ENCODE peak calls at places on chromosomes 11 and 22, in seven cellular contexts. Z is sigmoid colon, W is OCI-LY7, S is AG04450, I is H9, V is epithelial cell of esophagus, C is uterus. F is an unnamed sample.

GRCh38 chr11:33703771-33704170 is 3.1 kb upstream of the C11orf91 start:
- DNase-seq in Z (no peak), W (no peak), S (no peak), I (no peak), V (peak; percentile 69), C (no peak), F (peak; percentile 83)

GRCh38 chr22:30426395-30427353 is 1.1 kb downstream of the MTFP1 start:
- DNase-seq in Z (peak; percentile 84), W (peak; percentile 86), S (no peak), I (peak; percentile 91), V (peak; percentile 90), C (peak; percentile 68), F (peak; percentile 96)

GRCh38 chr11:95688501-95689222 is 100.9 kb downstream of the FAM76B start:
- DNase-seq in Z (no peak), W (no peak), S (no peak), I (no peak), V (peak; percentile 70), C (no peak), F (no peak)

GRCh38 chr11:94926698-94927237 is 46.6 kb downstream of the CWC15 start:
- DNase-seq in Z (peak; percentile 93), W (no peak), S (peak; percentile 77), I (peak; percentile 39), V (peak; percentile 6), C (peak; percentile 90), F (peak; percentile 38)

GRCh38 chr11:69504576-69505420 is 23.3 kb downstream of the LINC01488 start:
- DNase-seq in Z (peak; percentile 40), W (no peak), S (no peak), I (no peak), V (no peak), C (no peak), F (no peak)

GRCh38 chr11:73189315-73189714 is 28.8 kb upstream of the P2RY2 start:
- DNase-seq in Z (peak; percentile 70), W (peak; percentile 76), S (no peak), I (no peak), V (no peak), C (no peak), F (no peak)

GRCh38 chr11:70142171-70142875 is 60.8 kb upstream of the FADD start:
- DNase-seq in Z (no peak), W (no peak), S (no peak), I (no peak), V (peak; percentile 73), C (no peak), F (no peak)

GRCh38 chr11:8019671-8020597 is 32.8 kb downstream of the EIF3F start:
- DNase-seq in Z (no peak), W (no peak), S (no peak), I (peak; percentile 25), V (peak; percentile 49), C (peak; percentile 54), F (no peak)

GRCh38 chr22:22799561-22799960 is 88.1 kb upstream of the IGLL5 start:
- DNase-seq in Z (no peak), W (no peak), S (no peak), I (no peak), V (no peak), C (no peak), F (no peak)

GRCh38 chr22:39176067-39176621 is 23.7 kb upstream of the CBX7 start:
- DNase-seq in Z (peak; percentile 88), W (no peak), S (no peak), I (peak; percentile 88), V (peak; percentile 38), C (peak; percentile 72), F (peak; percentile 67)

GRCh38 chr11:61111786-61112517 is 9.7 kb downstream of the CD5 start:
- DNase-seq in Z (peak; percentile 58), W (no peak), S (no peak), I (no peak), V (no peak), C (no peak), F (no peak)

GRCh38 chr22:29231971-29232959 is 26.6 kb downstream of the EMID1 start:
- DNase-seq in Z (peak; percentile 76), W (no peak), S (no peak), I (no peak), V (no peak), C (no peak), F (no peak)

GRCh38 chr11:123509737-123510578 is 79.9 kb downstream of the GRAMD1B start:
- DNase-seq in Z (no peak), W (no peak), S (peak; percentile 49), I (peak; percentile 87), V (peak; percentile 55), C (no peak), F (no peak)

GRCh38 chr11:33670250-33671011 is 30.2 kb downstream of the C11orf91 start:
- DNase-seq in Z (no peak), W (no peak), S (no peak), I (no peak), V (peak; percentile 50), C (no peak), F (no peak)

GRCh38 chr22:42927966-42928365 is 70.9 kb upstream of the ARFGAP3 start:
- DNase-seq in Z (no peak), W (no peak), S (no peak), I (no peak), V (no peak), C (no peak), F (no peak)

GRCh38 chr11:114169321-114169749 is 109.8 kb downstream of the ZBTB16 start:
- DNase-seq in Z (peak; percentile 91), W (no peak), S (no peak), I (no peak), V (no peak), C (peak; percentile 72), F (no peak)

GRCh38 chr11:79439430-79439892 is 1.4 kb downstream of the TENM4 start:
- DNase-seq in Z (no peak), W (no peak), S (no peak), I (no peak), V (peak; percentile 30), C (peak; percentile 21), F (peak; percentile 31)

DNA sequence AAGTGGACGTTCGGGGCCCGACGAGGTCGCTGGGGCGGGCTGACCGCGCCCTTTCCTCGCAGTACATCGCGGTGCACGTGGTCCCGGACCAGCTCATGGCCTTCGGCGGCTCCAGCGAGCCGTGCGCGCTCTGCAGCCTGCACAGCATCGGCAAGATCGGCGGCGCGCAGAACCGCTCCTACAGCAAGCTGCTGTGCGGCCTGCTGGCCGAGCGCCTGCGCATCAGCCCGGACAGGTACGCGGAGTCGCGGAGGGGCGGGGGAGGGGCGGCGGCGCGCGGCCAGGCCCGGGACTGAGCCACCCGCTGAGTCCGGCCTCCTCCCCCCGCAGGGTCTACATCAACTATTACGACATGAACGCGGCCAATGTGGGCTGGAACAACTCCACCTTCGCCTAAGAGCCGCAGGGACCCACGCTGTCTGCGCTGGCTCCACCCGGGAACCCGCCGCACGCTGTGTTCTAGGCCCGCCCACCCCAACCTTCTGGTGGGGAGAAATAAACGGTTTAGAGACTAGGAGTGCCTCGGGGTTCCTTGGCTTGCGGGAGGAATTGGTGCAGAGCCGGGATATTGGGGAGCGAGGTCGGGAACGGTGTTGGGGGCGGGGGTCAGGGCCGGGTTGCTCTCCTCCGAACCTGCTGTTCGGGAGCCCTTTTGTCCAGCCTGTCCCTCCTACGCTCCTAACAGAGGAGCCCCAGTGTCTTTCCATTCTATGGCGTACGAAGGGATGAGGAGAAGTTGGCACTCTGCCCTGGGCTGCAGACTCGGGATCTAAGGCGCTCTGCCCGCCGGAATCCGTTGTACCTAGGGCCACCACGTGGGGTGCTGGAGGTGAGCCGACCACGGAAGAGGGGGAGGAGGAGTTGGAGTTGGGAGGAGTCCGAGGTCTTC is 771 bp downstream of the MIF start:
- DNase-seq in Z (peak; percentile 92), W (peak; percentile 88), S (peak; percentile 21), I (peak; percentile 82), V (peak; percentile 83), C (peak; percentile 78), F (peak; percentile 88)
- TF ChIP-seq CTCF in Z (no peak), W (peak; percentile 73), S (peak; percentile 41), I (peak; percentile 61), V (peak; percentile 56), C (no peak), F (peak; percentile 41)

GRCh38 chr11:66420671-66421476 is at the start of gene NPAS4:
- DNase-seq in Z (no peak), W (no peak), S (no peak), I (peak; percentile 45), V (no peak), C (peak; percentile 47), F (no peak)

GRCh38 chr11:66419825-66420224 is 1.0 kb upstream of the NPAS4 start:
- DNase-seq in Z (no peak), W (no peak), S (no peak), I (peak; percentile 76), V (no peak), C (peak; percentile 30), F (no peak)

GRCh38 chr11:66418168-66418985 is 2.5 kb upstream of the NPAS4 start:
- DNase-seq in Z (peak; percentile 97), W (peak; percentile 64), S (peak; percentile 91), I (peak; percentile 86), V (peak; percentile 90), C (peak; percentile 85), F (peak; percentile 90)

GRCh38 chr11:66418986-66419308 is 1.9 kb upstream of the NPAS4 start:
- DNase-seq in Z (no peak), W (no peak), S (no peak), I (no peak), V (no peak), C (no peak), F (no peak)

DNA sequence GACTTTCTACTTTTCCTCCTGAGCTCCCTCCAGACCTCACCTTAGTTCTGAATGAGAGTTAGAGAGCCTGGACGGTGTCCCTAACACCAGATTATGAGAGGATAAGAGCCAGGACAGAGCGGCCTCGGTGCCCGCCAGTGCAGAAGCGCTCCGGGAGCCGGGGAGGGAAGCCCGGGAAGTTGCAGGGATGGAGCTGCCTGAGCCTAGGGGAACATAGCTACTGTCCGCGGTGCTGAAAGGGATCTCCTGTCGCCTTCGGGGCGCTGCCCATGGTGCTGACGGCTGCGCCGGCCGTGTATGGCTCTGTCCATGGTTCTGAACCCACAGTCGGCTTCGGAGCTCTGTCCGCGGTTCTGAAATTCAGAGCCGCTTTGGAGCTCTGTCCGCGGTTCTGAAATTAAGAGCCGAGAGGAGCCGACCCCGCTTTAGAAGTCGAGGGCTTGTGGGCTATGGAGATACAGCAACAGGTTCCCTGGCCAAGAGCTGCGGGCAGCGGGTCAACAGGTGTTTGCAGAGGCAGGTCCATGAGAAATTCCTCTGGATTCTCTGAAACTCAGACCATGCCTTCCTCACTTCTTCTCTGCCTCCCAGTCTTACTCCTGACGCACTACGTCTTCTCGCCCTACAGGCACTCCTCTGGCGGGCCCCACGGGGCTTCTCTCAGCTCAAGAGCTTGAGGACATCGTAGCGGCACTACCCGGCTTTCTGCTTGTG is 814 bp downstream of the NPAS4 start:
- DNase-seq in Z (peak; percentile 96), W (peak; percentile 90), S (peak; percentile 77), I (peak; percentile 93), V (peak; percentile 87), C (peak; percentile 94), F (peak; percentile 87)
- TF ChIP-seq CTCF in Z (no peak), W (no peak), S (no peak), I (no peak), V (no peak), C (no peak), F (no peak)

GRCh38 chr22:19503869-19504268 is 20.3 kb downstream of the CLDN5 start:
- DNase-seq in Z (no peak), W (no peak), S (no peak), I (peak; percentile 52), V (no peak), C (no peak), F (no peak)
- TF ChIP-seq CTCF in Z (no peak), W (no peak), S (no peak), I (peak; percentile 54), V (no peak), C (no peak), F (no peak)

DNA sequence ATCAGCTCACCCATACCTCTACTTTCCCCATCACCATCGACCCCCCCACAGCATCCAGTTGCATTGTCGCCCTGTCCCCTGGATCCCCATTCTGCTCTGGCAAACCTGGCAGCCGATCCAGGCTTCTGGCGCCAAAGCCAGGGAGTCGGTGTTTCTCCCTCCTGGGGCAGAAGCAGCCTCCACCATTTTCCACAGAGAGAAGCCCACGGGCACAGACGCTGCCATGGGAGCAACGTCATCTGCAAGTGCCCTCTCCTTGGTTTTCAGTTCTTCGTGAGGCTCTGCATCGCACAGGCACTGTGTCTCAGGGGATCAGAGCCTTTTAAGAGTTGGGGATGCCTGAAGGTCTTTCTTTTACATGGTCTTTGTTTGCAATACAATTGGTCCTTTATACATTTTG is 2.3 kb downstream of the YPEL4 start:
- DNase-seq in Z (no peak), W (no peak), S (no peak), I (peak; percentile 50), V (no peak), C (no peak), F (no peak)
- TF ChIP-seq CTCF in Z (no peak), W (no peak), S (no peak), I (no peak), V (no peak), C (no peak), F (no peak)